ENCODE peak calls at places on chromosome 21, in four cellular contexts. T is HCT116, P is HL-60, S is A549. E is an unnamed sample.

GRCh38 chr21:42091899-42092508 is 20.9 kb downstream of the UMODL1 start:
- DNase-seq in T (no peak), P (no peak), S (no peak), E (peak)

GRCh38 chr21:34846601-34847112 is 177.9 kb downstream of the CLIC6 start:
- DNase-seq in T (peak), P (no peak), S (peak), E (no peak)

GRCh38 chr21:28111151-28111619 is 881.5 kb downstream of the LTN1 start:
- DNase-seq in T (no peak), P (no peak), S (no peak), E (no peak)

GRCh38 chr21:25456672-25457071 is 150.6 kb downstream of the MRPL39 start:
- DNase-seq in T (no peak), P (no peak), S (no peak), E (no peak)

GRCh38 chr21:34667761-34668160 is 1.0 kb upstream of the CLIC6 start:
- DNase-seq in T (no peak), P (no peak), S (no peak), E (no peak)

GRCh38 chr21:23401278-23401677 is 2206.0 kb downstream of the MRPL39 start:
- DNase-seq in T (no peak), P (no peak), S (peak), E (peak)

GRCh38 chr21:40841524-40842196 is 5.3 kb downstream of the DSCAM start:
- DNase-seq in T (no peak), P (no peak), S (peak), E (peak)

GRCh38 chr21:14070968-14071367 is 139.8 kb downstream of the LIPI start:
- DNase-seq in T (no peak), P (no peak), S (no peak), E (no peak)

GRCh38 chr21:35775778-35776515 is 284.4 kb downstream of the SETD4 start:
- DNase-seq in T (no peak), P (no peak), S (no peak), E (no peak)

GRCh38 chr21:14771587-14771986 is 225.5 kb upstream of the SAMSN1 start:
- DNase-seq in T (no peak), P (no peak), S (no peak), E (no peak)

GRCh38 chr21:31503939-31504338 is 155.6 kb upstream of the SOD1 start:
- DNase-seq in T (no peak), P (no peak), S (no peak), E (no peak)

GRCh38 chr21:38787461-38788274 is 18.1 kb upstream of the ETS2 start:
- DNase-seq in T (peak), P (no peak), S (peak), E (peak)
- TF ChIP-seq REST in T (no peak), P (no peak), S (no peak), E (no peak)

DNA sequence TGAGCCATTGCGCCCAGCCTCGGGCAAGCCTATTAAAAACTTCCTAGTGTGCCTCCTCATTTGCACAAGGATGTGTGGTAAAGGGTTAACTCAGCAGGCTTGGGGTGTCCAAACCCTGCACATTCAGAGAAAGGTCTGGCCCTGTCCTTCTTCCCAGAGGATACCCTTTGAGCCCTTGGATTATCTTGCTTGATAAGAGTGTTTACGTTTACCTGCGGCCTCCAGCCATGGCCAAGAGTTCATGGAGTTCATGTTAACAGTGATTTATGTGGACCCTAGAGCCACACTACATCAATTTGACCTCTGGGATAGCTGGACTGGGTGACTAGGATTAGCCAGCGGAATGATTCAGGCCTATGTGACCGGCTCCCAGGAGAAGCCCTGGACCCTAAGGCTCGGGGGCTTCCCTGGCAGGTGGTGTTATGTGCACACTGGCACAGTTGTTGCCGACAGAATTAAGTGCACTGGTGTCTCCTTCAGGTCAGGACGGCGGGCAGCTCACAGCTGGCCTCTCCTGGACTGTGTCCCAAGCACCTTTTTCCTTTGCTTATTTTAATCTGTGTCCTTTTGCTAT is 7.7 kb upstream of the TCP10L start:
- DNase-seq in T (no peak), P (no peak), S (no peak), E (no peak)
- TF ChIP-seq REST in T (no peak), P (no peak), S (no peak), E (no peak)

GRCh38 chr21:17818158-17819113 is 720 bp downstream of the C21orf91 start:
- DNase-seq in T (no peak), P (peak), S (peak), E (peak)

GRCh38 chr21:17823846-17824245 is 4.7 kb upstream of the C21orf91 start:
- DNase-seq in T (no peak), P (no peak), S (no peak), E (no peak)

GRCh38 chr21:17819878-17820232 is 699 bp upstream of the C21orf91 start:
- DNase-seq in T (no peak), P (peak), S (no peak), E (peak)

GRCh38 chr21:17821121-17821520 is 2.0 kb upstream of the C21orf91 start:
- DNase-seq in T (no peak), P (no peak), S (no peak), E (no peak)

DNA sequence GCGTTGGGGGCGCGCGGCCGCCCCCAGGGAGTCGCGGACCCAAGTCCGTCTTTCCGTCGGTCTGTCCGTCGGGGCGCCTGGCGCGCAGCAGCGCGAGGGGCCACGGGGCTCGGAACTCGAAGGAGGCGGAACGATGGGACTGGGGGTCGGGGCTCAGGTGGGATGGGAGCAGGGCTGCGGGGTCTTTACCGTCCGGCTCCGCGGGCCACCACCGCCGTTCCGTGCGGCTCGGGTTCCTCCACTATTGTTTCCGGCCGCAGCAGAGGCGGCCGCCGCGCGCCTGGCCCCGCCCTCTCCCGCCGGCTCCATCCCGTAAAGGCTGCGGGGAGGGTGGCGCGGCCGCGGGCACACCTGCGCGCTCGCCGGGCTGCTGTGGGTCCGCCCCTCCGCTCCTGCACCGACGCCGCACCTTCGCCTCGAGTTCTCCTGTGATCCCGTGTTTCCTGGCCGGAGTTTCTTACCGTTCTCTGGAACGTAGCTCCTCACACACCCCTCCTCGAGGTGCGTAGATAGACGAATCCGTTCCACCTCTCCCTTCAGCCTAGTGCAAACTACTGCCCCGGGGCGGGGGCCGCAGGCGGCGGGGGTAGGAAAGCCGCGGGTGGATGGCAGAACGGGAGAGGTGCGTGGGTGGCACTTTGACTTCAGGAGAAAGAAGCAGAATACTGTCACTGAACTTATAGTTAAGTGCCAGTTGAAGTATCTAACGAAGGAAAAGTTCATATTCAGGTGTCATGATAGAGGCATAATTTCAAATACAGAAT is at the start of gene C21orf91:
- DNase-seq in T (peak), P (peak), S (peak), E (peak)
- TF ChIP-seq REST in T (no peak), P (peak), S (no peak), E (no peak)

GRCh38 chr21:26845750-26846035 is 484 bp upstream of the ADAMTS1 start:
- DNase-seq in T (no peak), P (no peak), S (no peak), E (no peak)

GRCh38 chr21:26846036-26846931 is 1.1 kb upstream of the ADAMTS1 start:
- DNase-seq in T (no peak), P (no peak), S (peak), E (peak)

GRCh38 chr21:26844258-26845065 is 747 bp downstream of the ADAMTS1 start:
- DNase-seq in T (no peak), P (no peak), S (peak), E (peak)

GRCh38 chr21:26843912-26844257 is 1.3 kb downstream of the ADAMTS1 start:
- DNase-seq in T (no peak), P (no peak), S (peak), E (peak)

DNA sequence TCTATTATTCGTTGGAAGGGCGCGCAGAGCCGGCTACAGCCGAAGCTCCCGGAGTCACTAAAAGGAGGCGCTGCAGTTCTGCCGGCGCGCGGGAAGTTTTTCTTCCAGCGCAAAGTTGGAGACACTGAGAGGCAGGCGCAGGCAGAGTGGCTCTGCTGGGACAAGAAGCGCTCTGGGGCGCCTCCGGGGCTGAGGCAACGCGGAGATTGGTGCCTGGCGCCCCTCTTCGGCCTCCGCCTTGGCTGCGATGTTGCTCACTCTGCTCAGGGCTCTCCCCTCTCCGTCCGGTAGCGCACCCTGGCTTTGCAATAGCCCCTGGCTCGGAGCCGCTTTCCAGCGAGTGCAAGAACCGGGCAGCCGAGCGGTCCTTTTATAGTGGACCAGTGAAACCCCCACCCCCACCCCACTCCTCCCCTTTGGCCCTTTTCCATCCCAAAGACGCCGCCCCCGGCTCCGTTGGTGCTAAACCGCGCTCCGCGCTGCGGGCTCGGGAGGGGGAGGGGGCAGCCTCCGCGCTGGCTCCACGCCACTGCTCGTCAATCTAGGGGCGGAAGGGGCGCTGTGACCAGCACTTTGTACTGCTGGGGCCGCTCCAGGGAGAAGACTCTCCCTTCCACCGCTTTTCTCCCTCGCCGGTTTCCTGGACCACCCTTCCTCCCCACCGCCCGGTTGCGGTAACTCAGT is at the start of gene ADAMTS1:
- DNase-seq in T (no peak), P (no peak), S (peak), E (peak)
- TF ChIP-seq REST in T (no peak), P (no peak), S (no peak), E (no peak)

E was measured in GM23338.